ENCODE peak calls at places on chromosomes 4 and X, in ten cellular contexts. N is fibroblast of pulmonary artery, Z is colonic mucosa, O is astrocyte of the cerebellum, Q is HFF-Myc, X is transverse colon, V is fibroblast of mammary gland, F is neural progenitor cell, J is astrocyte of the spinal cord, H is PC-9. G is an unnamed sample.

GRCh38 chrX:109840585-109840984 is 107.5 kb upstream of the ACSL4 start:
- DNase-seq in N (peak; percentile 97), Z (peak; percentile 20), O (peak; percentile 89), Q (peak; percentile 85), X (peak; percentile 18), V (peak; percentile 97), F (no peak), J (peak; percentile 94), H (peak; percentile 16), G (no peak)

GRCh38 chr4:52873191-52873590 is 11.1 kb downstream of the RASL11B start:
- DNase-seq in N (no peak), Z (peak; percentile 38), O (no peak), Q (no peak), X (peak; percentile 53), V (no peak), F (peak; percentile 47), J (no peak), H (no peak), G (no peak)

GRCh38 chr4:186068581-186069402 is at the start of gene TLR3:
- DNase-seq in N (peak; percentile 52), Z (peak; percentile 29), O (peak; percentile 8), Q (no peak), X (no peak), V (peak; percentile 49), F (no peak), J (peak; percentile 62), H (no peak), G (no peak)

GRCh38 chr4:40897557-40898203 is 147.9 kb downstream of the NSUN7 start:
- DNase-seq in N (peak; percentile 64), Z (peak; percentile 68), O (no peak), Q (peak; percentile 48), X (peak; percentile 71), V (peak; percentile 60), F (peak; percentile 86), J (peak; percentile 58), H (peak; percentile 69), G (no peak)

GRCh38 chr4:74402692-74403460 is 37.9 kb downstream of the EREG start:
- DNase-seq in N (no peak), Z (no peak), O (no peak), Q (no peak), X (no peak), V (no peak), F (no peak), J (no peak), H (no peak), G (no peak)

GRCh38 chrX:37468111-37468739 is 103.2 kb upstream of the LANCL3 start:
- DNase-seq in N (no peak), Z (no peak), O (no peak), Q (no peak), X (no peak), V (no peak), F (peak; percentile 7), J (no peak), H (no peak), G (no peak)

GRCh38 chr4:128782076-128782715 is 27.3 kb upstream of the JADE1 start:
- DNase-seq in N (no peak), Z (peak; percentile 32), O (no peak), Q (no peak), X (peak; percentile 50), V (no peak), F (peak; percentile 24), J (no peak), H (no peak), G (no peak)

GRCh38 chr4:189059996-189060570 is 880.6 kb upstream of the FRG1 start:
- DNase-seq in N (no peak), Z (no peak), O (no peak), Q (no peak), X (no peak), V (peak; percentile 91), F (no peak), J (peak; percentile 49), H (no peak), G (no peak)

GRCh38 chr4:6972911-6973310 is 63.3 kb downstream of the TBC1D14 start:
- DNase-seq in N (no peak), Z (no peak), O (no peak), Q (no peak), X (no peak), V (no peak), F (peak; percentile 59), J (no peak), H (no peak), G (no peak)

GRCh38 chr4:140255467-140255866 is 101.5 kb upstream of the MAML3 start:
- DNase-seq in N (peak; percentile 39), Z (no peak), O (no peak), Q (no peak), X (no peak), V (peak; percentile 41), F (no peak), J (no peak), H (no peak), G (no peak)

GRCh38 chrX:9342581-9343051 is 122.2 kb upstream of the TBL1X start:
- DNase-seq in N (peak; percentile 89), Z (peak; percentile 88), O (no peak), Q (no peak), X (peak; percentile 85), V (peak; percentile 83), F (peak; percentile 85), J (peak; percentile 83), H (no peak), G (no peak)

GRCh38 chr4:148068065-148068911 is 336.4 kb downstream of the ARHGAP10 start:
- DNase-seq in N (no peak), Z (no peak), O (no peak), Q (no peak), X (no peak), V (no peak), F (no peak), J (no peak), H (no peak), G (no peak)

GRCh38 chr4:40405194-40405593 is 70.1 kb downstream of the CHRNA9 start:
- DNase-seq in N (no peak), Z (no peak), O (no peak), Q (no peak), X (no peak), V (no peak), F (no peak), J (no peak), H (no peak), G (no peak)

GRCh38 chrX:154738013-154738738 is 12.7 kb downstream of the GAB3 start:
- DNase-seq in N (peak; percentile 89), Z (no peak), O (no peak), Q (no peak), X (peak; percentile 45), V (peak; percentile 87), F (no peak), J (peak; percentile 83), H (no peak), G (no peak)

GRCh38 chr4:6917445-6918241 is 8.0 kb downstream of the TBC1D14 start:
- DNase-seq in N (peak; percentile 12), Z (peak; percentile 96), O (peak; percentile 40), Q (no peak), X (peak; percentile 95), V (no peak), F (peak; percentile 62), J (peak; percentile 49), H (peak; percentile 85), G (no peak)

GRCh38 chrX:53795583-53795982 is 109.1 kb upstream of the HUWE1 start:
- DNase-seq in N (peak; percentile 13), Z (no peak), O (no peak), Q (peak; percentile 1), X (no peak), V (peak; percentile 20), F (peak; percentile 18), J (no peak), H (no peak), G (no peak)

DNA sequence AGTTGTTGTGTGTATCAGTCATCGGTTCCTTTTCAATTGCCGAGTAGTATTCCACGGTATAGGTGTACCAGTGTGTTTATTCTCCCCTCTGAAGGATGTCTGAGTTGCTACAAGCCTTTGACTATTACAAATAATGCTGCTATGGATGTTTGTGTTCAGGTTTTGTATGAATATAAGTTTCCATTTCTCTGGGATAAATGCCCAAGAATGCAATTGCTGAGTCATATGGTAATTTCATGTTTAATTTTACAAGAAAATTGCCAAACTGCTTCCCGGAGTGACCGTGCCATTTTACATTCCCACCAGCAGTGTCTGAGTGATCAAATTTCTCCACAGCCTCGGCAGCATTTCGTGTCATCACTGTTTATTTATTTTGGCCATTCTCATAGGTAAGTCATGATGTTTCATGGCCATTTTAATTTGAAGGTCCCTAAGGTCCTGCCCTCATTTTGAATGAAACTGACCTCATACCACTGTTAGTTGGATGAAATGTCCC is 73.9 kb downstream of the IRF2 start:
- DNase-seq in N (peak; percentile 97), Z (no peak), O (peak; percentile 94), Q (peak; percentile 48), X (no peak), V (peak; percentile 96), F (no peak), J (peak; percentile 92), H (peak; percentile 42), G (no peak)
- TF ChIP-seq CTCF in N (peak; percentile 47), Z (no peak), O (peak; percentile 49), Q (peak; percentile 12), X (no peak), V (peak; percentile 47), F (no peak), J (peak; percentile 23), H (no peak), G (peak; percentile 78)

DNA sequence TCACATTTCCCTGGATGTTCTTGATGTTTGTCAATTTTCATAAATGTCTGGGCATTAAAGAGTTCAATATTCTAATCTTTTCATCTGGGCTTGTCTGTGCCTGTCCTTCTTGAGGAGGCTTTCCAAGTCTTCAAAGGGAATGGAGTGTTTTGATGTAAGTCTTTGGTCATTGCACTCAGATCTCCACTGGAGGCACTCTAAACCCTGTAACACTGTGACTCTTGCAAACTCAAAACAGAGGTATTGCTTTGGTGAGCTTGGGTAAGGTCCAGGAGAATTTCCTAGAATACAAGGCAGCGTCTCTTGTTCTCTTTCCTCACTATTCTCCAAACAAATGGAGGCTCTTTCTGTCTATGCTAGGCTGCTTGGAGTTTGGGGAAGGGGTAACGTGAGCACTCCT is 1118.1 kb upstream of the PABPC4L start:
- DNase-seq in N (peak; percentile 1), Z (no peak), O (no peak), Q (no peak), X (no peak), V (no peak), F (peak; percentile 13), J (no peak), H (no peak), G (no peak)
- TF ChIP-seq CTCF in N (peak; percentile 10), Z (no peak), O (peak; percentile 8), Q (no peak), X (no peak), V (no peak), F (peak; percentile 39), J (no peak), H (no peak), G (peak; percentile 32)

GRCh38 chr4:23966720-23967119 is 76.9 kb upstream of the PPARGC1A start:
- DNase-seq in N (peak; percentile 4), Z (no peak), O (no peak), Q (no peak), X (no peak), V (peak; percentile 26), F (peak; percentile 45), J (no peak), H (no peak), G (no peak)
- TF ChIP-seq CTCF in N (peak; percentile 31), Z (peak; percentile 24), O (peak; percentile 33), Q (peak; percentile 40), X (peak; percentile 8), V (peak; percentile 40), F (peak; percentile 59), J (peak; percentile 41), H (no peak), G (peak; percentile 53)

DNA sequence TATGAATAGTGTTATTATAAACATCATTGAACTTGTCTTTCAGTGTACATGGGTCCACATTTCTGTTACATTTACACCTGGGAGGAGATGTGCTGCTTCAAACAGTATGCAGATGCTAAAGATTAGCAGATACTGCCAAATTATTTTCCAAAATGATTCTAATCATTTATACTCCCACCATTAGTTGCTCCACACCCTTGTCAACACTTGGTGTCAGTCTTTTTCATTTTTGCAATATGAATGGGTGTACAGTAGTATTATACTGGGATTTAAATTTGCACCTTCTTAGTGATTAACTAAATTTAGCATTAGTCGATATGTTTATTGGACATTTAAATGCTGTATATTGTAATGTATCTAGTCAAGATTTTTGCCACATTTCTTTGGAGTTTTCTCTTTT is 131.6 kb upstream of the GRID2 start:
- DNase-seq in N (peak; percentile 19), Z (no peak), O (no peak), Q (no peak), X (no peak), V (no peak), F (no peak), J (no peak), H (no peak), G (no peak)
- TF ChIP-seq CTCF in N (peak; percentile 39), Z (no peak), O (peak; percentile 4), Q (no peak), X (no peak), V (no peak), F (no peak), J (peak; percentile 27), H (no peak), G (peak; percentile 71)

G was measured in chondrocyte.